ENCODE peak calls at places on chromosomes 3 and 15, in four cellular contexts. One of them, this sample, is unnamed.

GRCh38 chr3:78497025-78497424 is 1270.8 kb downstream of the ROBO1 start:
- DNase-seq in NCI-H146: peak
- DNase-seq in B cell: no peak
- DNase-seq in AG08396: no peak
- DNase-seq in this sample: peak

GRCh38 chr3:88131695-88132094 is 18.1 kb upstream of the C3orf38 start:
- DNase-seq in NCI-H146: no peak
- DNase-seq in B cell: no peak
- DNase-seq in AG08396: no peak
- DNase-seq in this sample: no peak

GRCh38 chr15:78811124-78811824 is at the start of gene ADAMTS7:
- DNase-seq in NCI-H146: peak
- DNase-seq in B cell: peak
- DNase-seq in AG08396: peak
- DNase-seq in this sample: no peak

GRCh38 chr3:128330301-128330845 is 136.3 kb downstream of the DNAJB8 start:
- DNase-seq in NCI-H146: no peak
- DNase-seq in B cell: no peak
- DNase-seq in AG08396: no peak
- DNase-seq in this sample: no peak

GRCh38 chr15:58551764-58552504 is 120.1 kb downstream of the LIPC start:
- DNase-seq in NCI-H146: no peak
- DNase-seq in B cell: no peak
- DNase-seq in AG08396: peak
- DNase-seq in this sample: no peak

GRCh38 chr15:28919201-28919627 is 33.4 kb downstream of the APBA2 start:
- DNase-seq in NCI-H146: no peak
- DNase-seq in B cell: no peak
- DNase-seq in AG08396: no peak
- DNase-seq in this sample: no peak

GRCh38 chr15:60905587-60905986 is 323.5 kb downstream of the RORA start:
- DNase-seq in NCI-H146: peak
- DNase-seq in B cell: no peak
- DNase-seq in AG08396: no peak
- DNase-seq in this sample: no peak

GRCh38 chr3:32583708-32584107 is 13.1 kb upstream of the DYNC1LI1 start:
- DNase-seq in NCI-H146: no peak
- DNase-seq in B cell: no peak
- DNase-seq in AG08396: peak
- DNase-seq in this sample: no peak

GRCh38 chr15:63234479-63234878 is 42.9 kb upstream of the APH1B start:
- DNase-seq in NCI-H146: no peak
- DNase-seq in B cell: no peak
- DNase-seq in AG08396: peak
- DNase-seq in this sample: no peak

GRCh38 chr3:78801923-78802587 is 965.7 kb downstream of the ROBO1 start:
- DNase-seq in NCI-H146: no peak
- DNase-seq in B cell: no peak
- DNase-seq in AG08396: no peak
- DNase-seq in this sample: no peak

GRCh38 chr3:33658971-33659848 is 58.8 kb downstream of the CLASP2 start:
- DNase-seq in NCI-H146: peak
- DNase-seq in B cell: peak
- DNase-seq in AG08396: peak
- DNase-seq in this sample: peak

GRCh38 chr3:25472153-25472552 is 44.1 kb downstream of the RARB start:
- DNase-seq in NCI-H146: no peak
- DNase-seq in B cell: no peak
- DNase-seq in AG08396: no peak
- DNase-seq in this sample: no peak

GRCh38 chr15:74525946-74526345 is 15.1 kb upstream of the ARID3B start:
- DNase-seq in NCI-H146: no peak
- DNase-seq in B cell: no peak
- DNase-seq in AG08396: no peak
- DNase-seq in this sample: no peak

GRCh38 chr3:23696842-23697241 is 108.9 kb upstream of the UBE2E1 start:
- DNase-seq in NCI-H146: peak
- DNase-seq in B cell: no peak
- DNase-seq in AG08396: no peak
- DNase-seq in this sample: no peak

GRCh38 chr3:175161291-175161690 is 302.2 kb downstream of the NAALADL2 start:
- DNase-seq in NCI-H146: no peak
- DNase-seq in B cell: no peak
- DNase-seq in AG08396: no peak
- DNase-seq in this sample: no peak

GRCh38 chr3:140285380-140285779 is 350.4 kb downstream of the CLSTN2 start:
- DNase-seq in NCI-H146: peak
- DNase-seq in B cell: no peak
- DNase-seq in AG08396: no peak
- DNase-seq in this sample: no peak

GRCh38 chr15:37252530-37252929 is 152.2 kb upstream of the MEIS2 start:
- DNase-seq in NCI-H146: no peak
- DNase-seq in B cell: no peak
- DNase-seq in AG08396: no peak
- DNase-seq in this sample: no peak

GRCh38 chr3:135809038-135809437 is 156.5 kb upstream of the PPP2R3A start:
- DNase-seq in NCI-H146: no peak
- DNase-seq in B cell: no peak
- DNase-seq in AG08396: no peak
- DNase-seq in this sample: peak

GRCh38 chr15:73165435-73165834 is 113.2 kb downstream of the NEO1 start:
- DNase-seq in NCI-H146: no peak
- DNase-seq in B cell: no peak
- DNase-seq in AG08396: no peak
- DNase-seq in this sample: no peak

This sample was measured in COR-L47.